ENCODE peak calls at places on chromosome 6, in four cellular contexts. W is K562, I is IMR-90, N is GM12878. P is an unnamed sample.

GRCh38 chr6:43052842-43053544 is 658 bp downstream of the CUL7 start:
- DNase-seq in W (no peak), I (peak), N (no peak), P (no peak)

GRCh38 chr6:6518627-6519026 is 69.9 kb upstream of the LY86 start:
- DNase-seq in W (no peak), I (no peak), N (no peak), P (no peak)

GRCh38 chr6:3885262-3886036 is 36.3 kb downstream of the FAM50B start:
- DNase-seq in W (peak), I (no peak), N (no peak), P (no peak)

GRCh38 chr6:107491059-107491609 is 1.2 kb downstream of the SOBP start:
- DNase-seq in W (no peak), I (peak), N (no peak), P (no peak)

GRCh38 chr6:32668226-32668747 is 1.8 kb upstream of the HLA-DQB1 start:
- DNase-seq in W (no peak), I (peak), N (peak), P (no peak)

GRCh38 chr6:108561742-108562502 is 1.2 kb downstream of the FOXO3 start:
- DNase-seq in W (no peak), I (peak), N (no peak), P (no peak)

GRCh38 chr6:100726741-100727140 is 154.4 kb downstream of the ASCC3 start:
- DNase-seq in W (no peak), I (peak), N (no peak), P (no peak)

GRCh38 chr6:127026247-127026646 is 92.2 kb upstream of the RSPO3 start:
- DNase-seq in W (no peak), I (no peak), N (no peak), P (no peak)

GRCh38 chr6:52603000-52603795 is 26.3 kb upstream of the TRAM2 start:
- DNase-seq in W (no peak), I (peak), N (no peak), P (no peak)

GRCh38 chr6:104572901-104573300 is 286.8 kb downstream of the HACE1 start:
- DNase-seq in W (no peak), I (no peak), N (no peak), P (no peak)

GRCh38 chr6:162817196-162817595 is 89.4 kb downstream of the PACRG start:
- DNase-seq in W (no peak), I (no peak), N (no peak), P (no peak)

GRCh38 chr6:116596815-116597214 is 19.5 kb upstream of the RSPH4A start:
- DNase-seq in W (no peak), I (peak), N (no peak), P (no peak)

GRCh38 chr6:168440520-168441433 is at the start of gene SMOC2:
- DNase-seq in W (no peak), I (no peak), N (no peak), P (no peak)

GRCh38 chr6:4913705-4914411 is 90.0 kb downstream of the RPP40 start:
- DNase-seq in W (no peak), I (no peak), N (no peak), P (no peak)

GRCh38 chr6:138001750-138002349 is 105.4 kb downstream of the PERP start:
- DNase-seq in W (peak), I (peak), N (no peak), P (peak)

GRCh38 chr6:106206905-106207304 is 118.7 kb downstream of the ATG5 start:
- DNase-seq in W (no peak), I (no peak), N (no peak), P (no peak)

GRCh38 chr6:56314683-56315523 is 67.5 kb upstream of the COL21A1 start:
- DNase-seq in W (peak), I (peak), N (no peak), P (no peak)

GRCh38 chr6:165602291-165602690 is 60.8 kb downstream of the PDE10A start:
- DNase-seq in W (no peak), I (no peak), N (no peak), P (no peak)

GRCh38 chr6:73801652-73802268 is 105.8 kb downstream of the CD109 start:
- DNase-seq in W (no peak), I (peak), N (no peak), P (no peak)

GRCh38 chr6:45505470-45505869 is 127.7 kb upstream of the SUPT3H start:
- DNase-seq in W (no peak), I (no peak), N (no peak), P (no peak)

GRCh38 chr6:146881228-146882181 is 282.7 kb downstream of the ADGB start:
- DNase-seq in W (no peak), I (peak), N (no peak), P (no peak)

GRCh38 chr6:90221403-90221802 is 75.2 kb downstream of the BACH2 start:
- DNase-seq in W (no peak), I (no peak), N (no peak), P (no peak)

GRCh38 chr6:122458087-122458486 is 13.5 kb downstream of the SERINC1 start:
- DNase-seq in W (no peak), I (no peak), N (no peak), P (no peak)

GRCh38 chr6:34460796-34461507 is 4.9 kb upstream of the PACSIN1 start:
- DNase-seq in W (no peak), I (no peak), N (no peak), P (no peak)

GRCh38 chr6:16511723-16512584 is 249.3 kb downstream of the ATXN1 start:
- DNase-seq in W (no peak), I (no peak), N (peak), P (no peak)

GRCh38 chr6:16511048-16511660 is 250.1 kb downstream of the ATXN1 start:
- DNase-seq in W (peak), I (peak), N (no peak), P (no peak)

GRCh38 chr6:16510245-16510644 is 251.0 kb downstream of the ATXN1 start:
- DNase-seq in W (no peak), I (no peak), N (no peak), P (no peak)

GRCh38 chr6:16512585-16513109 is 248.6 kb downstream of the ATXN1 start:
- DNase-seq in W (no peak), I (no peak), N (no peak), P (no peak)

GRCh38 chr6:16514249-16514648 is 247.0 kb downstream of the ATXN1 start:
- DNase-seq in W (peak), I (peak), N (no peak), P (no peak)
- TF ChIP-seq CHD1 in W (no peak), I (no peak), N (no peak), P (no peak)

GRCh38 chr6:21856096-21856825 is 262.7 kb downstream of the SOX4 start:
- DNase-seq in W (no peak), I (peak), N (no peak), P (no peak)
- TF ChIP-seq CHD1 in W (no peak), I (no peak), N (no peak), P (no peak)

GRCh38 chr6:36860126-36860525 is 14.5 kb downstream of the PPIL1 start:
- DNase-seq in W (no peak), I (no peak), N (no peak), P (no peak)

GRCh38 chr6:36863670-36864540 is 10.7 kb downstream of the PPIL1 start:
- DNase-seq in W (no peak), I (no peak), N (no peak), P (no peak)

GRCh38 chr6:36865835-36866234 is 8.8 kb downstream of the PPIL1 start:
- DNase-seq in W (no peak), I (no peak), N (no peak), P (no peak)

GRCh38 chr6:36862848-36863382 is 11.7 kb downstream of the PPIL1 start:
- DNase-seq in W (no peak), I (no peak), N (no peak), P (no peak)

GRCh38 chr6:36862164-36862847 is 12.3 kb downstream of the PPIL1 start:
- DNase-seq in W (peak), I (no peak), N (no peak), P (no peak)
- TF ChIP-seq CHD1 in W (peak), I (no peak), N (no peak), P (no peak)

DNA sequence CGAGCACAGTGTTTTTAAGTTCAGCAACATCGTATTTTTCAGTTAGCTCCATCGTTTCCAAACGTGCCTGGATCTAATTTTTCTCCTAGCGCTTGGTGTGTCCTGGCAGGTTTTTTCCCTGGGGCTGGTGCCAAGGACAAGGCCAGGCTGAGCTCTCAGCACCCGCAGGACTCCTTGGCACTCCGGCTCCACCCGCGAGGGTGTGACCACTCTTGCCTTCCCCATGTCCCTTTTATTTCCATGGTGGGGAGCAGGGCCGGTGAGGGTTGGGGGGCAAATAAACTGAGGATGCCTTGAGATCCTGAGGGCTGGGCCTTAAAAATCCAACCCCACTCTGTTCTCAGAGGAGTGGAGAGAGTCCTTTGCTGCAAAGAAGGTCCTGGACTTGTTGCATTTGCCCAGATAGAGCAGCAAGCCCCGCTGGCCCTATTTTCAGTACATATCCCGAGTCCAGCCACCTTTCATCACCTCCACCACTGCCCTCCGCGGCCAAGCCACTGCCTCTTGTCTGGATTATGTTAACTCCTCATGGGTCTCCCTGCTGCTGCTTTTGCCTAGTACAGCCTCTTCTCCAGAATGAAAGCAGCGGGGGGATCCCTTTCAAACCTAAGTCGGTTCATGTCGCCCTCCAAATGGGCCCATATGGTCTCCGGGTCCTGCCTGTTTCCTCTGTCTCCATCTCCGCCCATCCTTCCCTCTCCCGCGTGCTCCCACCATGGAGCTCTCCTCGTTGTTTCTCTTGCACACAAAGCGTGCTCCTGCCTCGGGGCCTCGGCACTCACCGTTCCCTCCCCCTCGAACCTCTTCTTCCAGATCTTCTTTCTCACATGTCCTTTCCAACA is 4.5 kb upstream of the RAB44 start:
- DNase-seq in W (no peak), I (no peak), N (no peak), P (no peak)
- TF ChIP-seq CHD1 in W (no peak), I (no peak), N (no peak), P (no peak)

DNA sequence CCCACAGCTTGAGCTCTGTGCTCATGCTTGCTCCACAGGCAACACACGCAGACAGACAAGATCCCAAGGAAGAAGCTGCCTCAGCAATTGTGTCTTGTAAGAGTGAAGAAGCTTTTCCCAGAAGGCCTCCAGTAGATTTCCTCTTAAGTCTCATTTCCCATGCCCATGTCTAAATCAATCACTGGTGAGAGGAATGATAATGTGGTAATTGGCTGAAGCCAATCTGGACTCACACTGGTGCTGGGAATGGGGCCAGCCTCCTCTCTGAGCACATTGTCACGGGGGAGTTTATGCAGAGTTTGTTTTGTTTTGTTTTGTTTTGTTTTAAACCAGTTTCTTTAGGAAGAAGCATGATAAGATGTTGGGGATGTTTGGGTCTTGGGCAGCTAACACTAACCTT is 36.6 kb downstream of the PTCHD4 start:
- DNase-seq in W (no peak), I (no peak), N (no peak), P (no peak)
- TF ChIP-seq CHD1 in W (no peak), I (no peak), N (no peak), P (no peak)

P was measured in H1.